ENCODE peak calls at places on chromosomes 3 and 15, in eight cellular contexts. M, L, X, N, H, Y, W and J are unnamed samples.

GRCh38 chr15:73732911-73733310 is 20.2 kb downstream of the INSYN1 start:
- DNase-seq in N (no peak), L (no peak), X (no peak), H (no peak), Y (no peak), W (no peak), M (no peak), J (peak)

GRCh38 chr3:135736740-135737139 is 228.8 kb upstream of the PPP2R3A start:
- DNase-seq in H (no peak), M (no peak), X (no peak), L (no peak), W (no peak), N (no peak), Y (no peak), J (no peak)

GRCh38 chr3:64595253-64595694 is 92.5 kb downstream of the ADAMTS9 start:
- DNase-seq in M (peak), N (no peak), L (peak), H (no peak), W (peak), Y (no peak), X (peak), J (peak)

GRCh38 chr3:189710620-189711388 is 79.6 kb downstream of the TP63 start:
- DNase-seq in X (peak), L (peak), M (no peak), W (peak), Y (no peak), N (peak), H (no peak), J (peak)

GRCh38 chr3:13280856-13281656 is 139.1 kb downstream of the NUP210 start:
- DNase-seq in H (no peak), L (no peak), Y (no peak), N (no peak), W (no peak), M (no peak), X (no peak), J (no peak)

GRCh38 chr15:47292638-47293037 is 424.7 kb upstream of the SEMA6D start:
- DNase-seq in L (no peak), W (no peak), Y (no peak), H (no peak), M (no peak), X (no peak), N (no peak), J (no peak)

GRCh38 chr15:25437751-25438600 is 848 bp downstream of the UBE3A start:
- DNase-seq in Y (peak), W (peak), M (peak), X (peak), N (peak), H (peak), L (peak), J (no peak)

GRCh38 chr3:123713211-123713610 is 128.4 kb upstream of the HACD2 start:
- DNase-seq in Y (no peak), W (no peak), N (no peak), X (no peak), M (peak), L (no peak), H (no peak), J (no peak)

GRCh38 chr3:127525373-127525772 is 65.2 kb downstream of the TPRA1 start:
- DNase-seq in N (no peak), L (no peak), X (no peak), W (peak), Y (no peak), M (no peak), H (no peak), J (peak)

GRCh38 chr3:98600412-98601095 is 7.1 kb upstream of the CPOX start:
- DNase-seq in N (no peak), X (no peak), H (no peak), Y (no peak), M (no peak), W (no peak), L (no peak), J (no peak)

GRCh38 chr3:171461087-171461917 is 1.1 kb upstream of the TNIK start:
- DNase-seq in Y (no peak), N (no peak), W (peak), X (no peak), H (peak), L (peak), M (no peak), J (peak)

GRCh38 chr3:2657408-2657807 is 452.8 kb downstream of the IL5RA start:
- DNase-seq in Y (no peak), W (peak), L (peak), X (no peak), M (no peak), H (no peak), N (no peak), J (no peak)

GRCh38 chr3:74787008-74787407 is 172.5 kb upstream of the CNTN3 start:
- DNase-seq in Y (no peak), W (peak), X (no peak), N (no peak), M (no peak), H (no peak), L (no peak), J (no peak)

GRCh38 chr3:65751123-65751700 is 287.5 kb downstream of the MAGI1 start:
- DNase-seq in L (peak), H (no peak), Y (no peak), W (peak), N (peak), M (no peak), X (peak), J (no peak)

GRCh38 chr3:38528457-38528856 is 32.3 kb downstream of the EXOG start:
- DNase-seq in N (no peak), W (no peak), Y (no peak), X (no peak), H (no peak), M (no peak), L (no peak), J (no peak)

GRCh38 chr3:165643433-165643824 is 193.8 kb downstream of the BCHE start:
- DNase-seq in X (no peak), M (no peak), W (no peak), N (no peak), Y (no peak), H (no peak), L (peak), J (peak)

DNA sequence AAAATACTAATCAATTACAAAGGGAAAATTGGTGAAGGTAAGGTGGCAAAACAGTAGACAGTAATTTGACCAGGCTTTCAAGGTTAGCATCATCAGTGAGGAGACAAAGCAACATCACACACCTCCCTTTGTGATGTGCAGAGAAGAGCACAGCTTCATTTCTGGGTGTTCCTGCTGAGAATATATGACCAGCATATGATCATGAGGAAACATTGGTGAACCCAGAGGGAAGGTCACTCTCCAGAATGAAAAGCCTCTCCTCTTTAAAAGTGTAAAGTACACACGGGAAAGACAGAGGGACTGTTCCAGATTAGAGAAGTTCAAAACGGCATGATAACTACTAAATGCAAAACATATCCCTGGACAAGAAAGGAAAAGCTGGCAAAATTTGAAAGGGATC is 80.8 kb upstream of the MITF start:
- DNase-seq in Y (no peak), H (no peak), N (no peak), M (no peak), W (no peak), L (no peak), X (no peak), J (no peak)
- TF ChIP-seq CTCF in Y (no peak), H (no peak), N (no peak), M (no peak), W (no peak), L (no peak), X (no peak), J (no peak)

DNA sequence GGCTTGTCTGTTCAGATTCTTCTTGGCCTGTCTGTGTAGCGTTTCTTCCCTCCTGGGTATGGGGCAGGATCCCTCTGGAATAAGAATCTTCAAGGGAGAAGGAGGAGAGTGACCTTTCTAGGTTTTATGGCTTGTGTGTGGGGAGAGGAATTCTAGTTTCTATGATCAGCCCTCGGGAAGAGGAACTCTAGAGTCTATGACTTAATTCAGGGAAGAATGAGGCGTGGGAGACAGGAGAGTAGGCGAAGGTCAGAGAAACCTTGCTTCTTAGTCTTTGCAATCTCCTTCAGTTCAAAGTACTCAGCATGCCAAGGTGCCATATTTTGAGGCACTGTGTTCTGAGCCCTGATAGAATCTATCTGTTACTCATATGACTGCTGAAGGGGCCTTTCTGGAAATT is 99.2 kb upstream of the C3orf80 start:
- DNase-seq in N (no peak), X (no peak), H (no peak), Y (no peak), M (no peak), W (no peak), L (no peak), J (peak)
- H3K27ac ChIP-seq in N (no peak), X (no peak), H (no peak), Y (no peak), M (no peak), W (no peak), L (no peak), J (no peak)

DNA sequence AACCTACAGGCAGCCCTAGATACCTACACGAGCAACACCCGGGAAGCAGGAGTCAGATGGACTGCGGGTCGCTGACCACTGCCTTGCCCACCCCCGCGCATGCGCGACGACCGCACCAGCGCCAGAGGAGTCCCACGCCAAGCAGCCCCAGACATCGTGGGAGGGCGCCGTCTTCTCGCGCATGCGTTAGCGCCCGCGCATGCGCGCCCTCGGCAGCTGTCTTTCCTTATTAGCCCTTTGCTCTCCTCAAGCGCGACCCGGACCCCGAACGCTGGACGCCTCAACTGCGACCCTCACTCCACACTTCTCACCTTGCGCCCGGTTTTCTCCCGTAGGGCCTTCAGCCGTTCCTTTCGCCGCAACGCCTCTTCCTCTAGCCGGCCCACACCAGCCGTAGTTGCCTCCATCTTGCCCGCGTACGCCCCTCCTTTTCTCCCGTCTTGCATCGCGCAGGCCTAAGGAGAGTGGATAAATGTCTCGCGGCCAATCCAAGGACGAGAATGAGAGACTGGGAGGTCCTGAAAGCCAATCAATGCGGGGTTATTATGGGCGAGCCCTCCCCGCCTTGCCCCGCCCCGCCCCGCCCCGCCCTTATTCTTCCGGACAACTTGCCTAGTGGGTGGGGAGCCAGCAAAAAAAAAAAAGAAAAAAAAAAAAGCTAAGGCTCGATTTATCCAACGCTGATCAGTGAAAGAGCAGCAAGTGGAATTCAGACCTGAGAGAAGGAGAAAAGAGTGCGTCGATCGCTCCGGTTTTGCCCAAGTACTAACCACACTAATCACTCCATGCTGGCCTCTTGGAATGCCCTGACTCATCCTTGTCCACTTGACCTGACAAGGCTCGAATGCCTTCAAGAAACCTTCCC is at the start of gene CCDC12:
- DNase-seq in W (peak), M (peak), H (peak), Y (peak), L (peak), X (peak), N (peak), J (peak)
- TF ChIP-seq CTCF in W (no peak), M (no peak), H (no peak), Y (no peak), L (no peak), X (no peak), N (no peak), J (no peak)

GRCh38 chr15:69531302-69532027 is 78.8 kb downstream of the RPLP1 start:
- DNase-seq in Y (no peak), M (no peak), W (no peak), X (no peak), H (no peak), N (no peak), L (no peak), J (no peak)
- H3K27ac ChIP-seq in Y (no peak), M (no peak), W (no peak), X (no peak), H (no peak), N (no peak), L (no peak), J (no peak)